ENCODE peak calls at places on chromosomes 3 and 15, in four cellular contexts. N is IMR-90, D is mesendoderm, W is H1. O is an unnamed sample.

GRCh38 chr15:27165590-27165989 is 194.6 kb downstream of the GABRG3 start:
- DNase-seq in W (no peak), D (no peak), N (no peak), O (no peak)

GRCh38 chr3:155743616-155744015 is 1.3 kb downstream of the PLCH1 start:
- DNase-seq in W (no peak), D (no peak), N (no peak), O (no peak)

GRCh38 chr3:4302747-4303146 is 422 bp upstream of the SETMAR start:
- DNase-seq in D (no peak), W (no peak), N (no peak), O (no peak)

GRCh38 chr3:134647902-134648760 is 2.7 kb downstream of the KY start:
- DNase-seq in W (peak), N (no peak), D (no peak), O (peak)

GRCh38 chr3:125151437-125151806 is 61.1 kb downstream of the SLC12A8 start:
- DNase-seq in N (no peak), W (no peak), D (no peak), O (no peak)

GRCh38 chr3:72338082-72338941 is 509.9 kb downstream of the SHQ1 start:
- DNase-seq in D (no peak), N (peak), W (no peak), O (no peak)

GRCh38 chr3:54836876-54837275 is 91.0 kb downstream of the LRTM1 start:
- DNase-seq in W (no peak), N (no peak), D (no peak), O (no peak)

GRCh38 chr15:62835351-62835750 is 207.2 kb upstream of the TPM1 start:
- DNase-seq in W (no peak), N (no peak), D (peak), O (no peak)

DNA sequence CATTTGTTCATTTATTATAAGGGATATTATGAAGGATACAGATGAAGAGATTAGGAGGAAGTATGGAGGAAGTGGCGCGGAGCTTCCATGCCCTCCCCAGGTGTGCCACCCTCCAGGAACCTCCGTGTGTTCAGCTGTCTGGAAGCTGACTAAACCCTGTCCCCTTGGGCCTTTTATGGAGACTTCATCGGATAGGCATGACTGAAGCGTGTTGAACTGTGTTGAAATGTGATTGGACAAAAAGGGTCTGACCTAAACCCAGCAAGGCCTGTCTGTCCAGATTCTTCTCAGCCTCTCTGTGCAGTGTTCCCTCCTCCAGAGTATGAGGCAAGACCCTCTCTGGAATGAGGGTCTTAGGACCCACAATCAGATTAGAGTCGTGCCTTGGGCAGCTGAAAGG is 31.7 kb downstream of the HACD3 start:
- DNase-seq in N (no peak), W (no peak), D (no peak), O (no peak)
- H2BK5ac ChIP-seq in N (no peak), W (no peak), D (no peak), O (no peak)

GRCh38 chr3:38579551-38580449 is 69.7 kb downstream of the SCN5A start:
- DNase-seq in N (peak), D (peak), W (no peak), O (peak)
- H2BK5ac ChIP-seq in N (no peak), D (no peak), W (no peak), O (no peak)

GRCh38 chr3:74463515-74463914 is 150.9 kb downstream of the CNTN3 start:
- DNase-seq in W (no peak), N (no peak), D (peak), O (no peak)
- H2BK5ac ChIP-seq in W (no peak), N (no peak), D (no peak), O (no peak)

DNA sequence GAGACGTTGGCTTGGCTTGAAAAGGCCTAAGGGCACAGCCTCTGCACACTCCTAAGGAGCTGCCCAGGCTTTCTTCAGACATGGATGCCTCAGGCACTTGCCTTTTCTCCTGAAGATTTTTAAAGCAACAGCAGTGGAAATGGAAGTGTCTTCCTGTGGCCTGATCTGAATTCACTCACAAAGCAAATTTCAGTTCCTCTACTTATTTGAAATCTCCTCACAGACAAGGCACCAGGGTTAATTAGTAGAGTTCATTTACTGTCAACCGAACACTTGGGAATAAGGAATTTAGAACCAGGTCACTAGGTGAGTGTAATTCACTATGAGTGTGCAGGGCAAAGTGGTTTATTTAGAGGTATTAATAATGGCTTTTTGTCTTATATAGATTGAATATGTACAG is 27.2 kb upstream of the DAZL start:
- DNase-seq in D (no peak), W (no peak), N (no peak), O (no peak)
- H2BK5ac ChIP-seq in D (no peak), W (no peak), N (no peak), O (no peak)

DNA sequence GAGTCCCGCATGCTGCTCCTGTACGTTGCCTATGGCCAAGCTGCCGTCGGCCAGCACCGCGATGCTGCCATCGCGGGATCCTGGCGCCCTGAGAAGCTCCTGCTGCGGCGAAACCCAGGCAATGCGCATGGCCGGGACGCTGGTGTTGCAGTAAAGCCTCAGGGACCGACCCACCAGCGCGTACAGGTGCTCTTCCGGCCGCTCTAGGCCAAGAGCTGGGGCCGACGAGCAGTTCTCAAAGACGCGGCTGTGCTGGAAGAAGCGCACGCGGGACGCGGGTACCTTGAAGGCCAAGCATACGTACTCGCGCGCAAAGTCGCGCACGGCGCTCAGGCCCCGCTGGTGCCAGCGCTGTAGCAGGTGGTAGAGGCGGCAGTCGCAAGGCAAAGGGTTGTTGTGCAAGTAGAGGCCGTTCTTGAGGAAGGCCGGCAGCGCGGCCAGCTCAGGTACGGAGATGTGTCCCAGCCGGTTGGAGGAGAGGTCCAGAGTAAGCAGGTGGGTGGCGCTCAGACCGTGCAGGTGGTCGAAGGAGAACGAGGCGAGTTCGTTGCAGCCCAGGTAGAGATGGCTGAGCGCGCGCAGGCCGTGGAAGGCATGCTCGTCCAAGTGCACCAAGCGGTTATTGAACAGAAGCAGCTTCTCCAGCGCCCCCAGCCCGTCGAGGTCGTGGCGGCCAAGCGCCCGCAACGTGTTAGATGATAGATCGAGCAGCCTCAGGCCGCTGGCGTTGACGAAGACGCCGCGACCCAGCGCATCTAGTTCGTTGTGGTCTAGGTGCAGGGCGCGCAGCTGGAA is 868 bp downstream of the AMIGO3 start:
- DNase-seq in D (no peak), N (no peak), W (peak), O (peak)
- H2BK5ac ChIP-seq in D (no peak), N (no peak), W (peak), O (no peak)

DNA sequence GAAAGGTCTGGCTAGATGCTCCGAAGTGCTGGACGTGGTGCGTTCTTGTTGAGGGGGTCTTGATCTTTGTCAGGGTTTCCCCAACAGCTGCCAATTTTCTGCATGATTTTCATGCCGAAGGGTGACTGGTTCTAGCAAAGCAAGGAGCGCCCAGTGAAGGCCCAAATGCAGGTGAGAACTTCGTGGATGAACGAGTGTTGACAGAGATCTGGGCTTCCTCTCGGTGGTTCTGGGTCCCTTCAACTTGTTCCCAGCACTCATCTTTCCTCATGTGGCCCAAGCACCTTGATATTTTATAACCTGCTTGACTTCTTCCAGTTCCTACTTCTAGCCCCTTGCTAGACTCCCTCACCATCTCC is 40.8 kb upstream of the TFRC start:
- DNase-seq in D (no peak), W (no peak), N (no peak), O (no peak)
- H2BK5ac ChIP-seq in D (no peak), W (peak), N (no peak), O (no peak)

GRCh38 chr15:73978896-73979295 is 13.2 kb downstream of the STOML1 start:
- DNase-seq in W (no peak), N (no peak), D (no peak), O (no peak)
- H2BK5ac ChIP-seq in W (no peak), N (no peak), D (no peak), O (no peak)

DNA sequence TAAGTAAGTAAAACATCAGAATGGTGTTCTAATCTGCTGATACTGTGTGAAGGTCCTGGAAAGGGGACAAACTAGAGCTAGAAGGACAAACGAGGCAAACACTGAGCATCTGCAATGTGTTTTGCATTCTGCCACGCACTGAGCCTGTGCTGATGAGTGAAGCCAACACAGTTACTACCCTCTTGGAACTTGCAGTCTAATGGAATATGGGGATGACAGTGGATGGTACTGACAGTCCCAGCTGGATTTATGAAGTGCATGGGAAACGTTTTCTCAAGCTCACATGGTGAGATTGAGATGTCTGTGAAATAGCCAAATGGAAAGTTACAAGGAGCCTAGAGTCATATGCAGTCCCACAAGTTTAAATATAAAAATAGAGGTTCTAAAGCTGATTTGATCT is 86.6 kb downstream of the FOXB1 start:
- DNase-seq in N (no peak), W (no peak), D (no peak), O (no peak)
- H2BK5ac ChIP-seq in N (no peak), W (no peak), D (no peak), O (no peak)